ENCODE peak calls at places on chromosomes 1 and 21, in six cellular contexts. K is GM12878, S is H7, G is hypothalamus, C is Calu3, B is CD14-positive monocyte. W is an unnamed sample.

GRCh38 chr1:19715334-19716203 is 50.9 kb downstream of the HTR6 start:
- DNase-seq in S (peak), B (peak), K (peak), C (peak), G (peak), W (peak)

GRCh38 chr1:220151454-220151853 is 57.5 kb downstream of the IARS2 start:
- DNase-seq in G (peak), K (no peak), C (no peak), S (no peak), B (no peak), W (no peak)

GRCh38 chr1:2112280-2112701 is 62.1 kb downstream of the PRKCZ start:
- DNase-seq in S (no peak), C (no peak), K (peak), B (peak), G (no peak), W (no peak)

GRCh38 chr21:14013056-14013603 is 197.6 kb downstream of the LIPI start:
- DNase-seq in K (no peak), C (no peak), G (no peak), B (no peak), S (peak), W (no peak)

GRCh38 chr1:13892141-13892670 is 192.2 kb downstream of the PRDM2 start:
- DNase-seq in G (no peak), K (no peak), B (no peak), S (peak), C (no peak), W (no peak)

GRCh38 chr1:198106007-198106406 is 50.8 kb upstream of the NEK7 start:
- DNase-seq in G (no peak), C (no peak), S (no peak), K (no peak), B (no peak), W (no peak)

GRCh38 chr1:41780322-41780721 is 138.4 kb downstream of the HIVEP3 start:
- DNase-seq in K (no peak), C (no peak), B (no peak), G (no peak), S (no peak), W (no peak)

GRCh38 chr1:180930687-180931086 is 18.0 kb downstream of the KIAA1614 start:
- DNase-seq in S (no peak), B (no peak), C (no peak), G (no peak), K (no peak), W (peak)

GRCh38 chr21:42063578-42064521 is 7.3 kb upstream of the UMODL1 start:
- DNase-seq in S (peak), G (no peak), C (peak), B (peak), K (peak), W (no peak)

GRCh38 chr1:211323156-211324063 is 3.2 kb upstream of the TRAF5 start:
- DNase-seq in S (peak), B (no peak), G (peak), C (peak), K (no peak), W (peak)

GRCh38 chr1:77218477-77219165 is 609 bp downstream of the PIGK start:
- DNase-seq in S (no peak), G (no peak), B (no peak), K (no peak), C (no peak), W (no peak)

GRCh38 chr1:34858901-34859441 is 578 bp downstream of the SMIM12 start:
- DNase-seq in K (no peak), S (peak), G (no peak), B (no peak), C (peak), W (no peak)

GRCh38 chr1:5754817-5755551 is 237.2 kb downstream of the NPHP4 start:
- DNase-seq in G (no peak), S (no peak), K (no peak), C (no peak), B (no peak), W (no peak)

GRCh38 chr1:60697204-60697994 is 385.0 kb upstream of the NFIA start:
- DNase-seq in B (no peak), G (no peak), S (no peak), K (no peak), C (no peak), W (no peak)

GRCh38 chr1:168728452-168729404 is at the start of gene DPT:
- DNase-seq in C (no peak), B (no peak), S (no peak), K (no peak), G (no peak), W (no peak)

GRCh38 chr1:159012495-159012894 is 2.8 kb downstream of the IFI16 start:
- DNase-seq in B (no peak), S (no peak), C (no peak), K (peak), G (no peak), W (no peak)

GRCh38 chr1:150981177-150981804 is 801 bp upstream of the ANXA9 start:
- DNase-seq in B (no peak), K (no peak), G (no peak), S (peak), C (peak), W (peak)

GRCh38 chr1:164560076-164560475 is 1.1 kb downstream of the PBX1 start:
- DNase-seq in K (no peak), G (no peak), C (no peak), B (no peak), S (no peak), W (peak)

GRCh38 chr1:22930235-22930912 is 42.3 kb downstream of the LACTBL1 start:
- DNase-seq in G (peak), B (no peak), C (peak), K (no peak), S (peak), W (no peak)

GRCh38 chr1:192878249-192878648 is 69.4 kb downstream of the RGS2 start:
- DNase-seq in B (no peak), K (no peak), S (no peak), G (no peak), C (no peak), W (no peak)

GRCh38 chr1:19762175-19762779 is 37.4 kb downstream of the TMCO4 start:
- DNase-seq in C (peak), S (peak), B (no peak), G (no peak), K (no peak), W (peak)

W was measured in NCI-H187.